ENCODE peak calls at places on chromosomes 3 and 15, in seven cellular contexts. K is endodermal cell; T is A549; P is naive thymus-derived CD4-positive, alpha-beta T cell; A is prostate gland; H is iPS DF 6.9; D is fibroblast of lung. S is an unnamed sample.

GRCh38 chr3:140953028-140953960 is 11.7 kb downstream of the SLC25A36 start:
- DNase-seq in D (peak; percentile 80), A (no peak), P (no peak), T (no peak), K (no peak), H (no peak), S (no peak)

GRCh38 chr3:129745253-129745652 is 138.8 kb upstream of the PLXND1 start:
- DNase-seq in A (no peak), P (no peak), H (no peak), T (no peak), K (no peak), D (peak; percentile 70), S (no peak)

GRCh38 chr15:57146394-57147140 is 228.1 kb downstream of the TCF12 start:
- DNase-seq in A (peak; percentile 37), K (no peak), T (peak; percentile 14), P (peak; percentile 16), H (no peak), D (peak; percentile 58), S (no peak)

GRCh38 chr3:63500196-63500595 is 152.3 kb upstream of the SNTN start:
- DNase-seq in T (no peak), K (no peak), H (no peak), D (no peak), P (no peak), A (no peak), S (no peak)

GRCh38 chr3:67737158-67737557 is 82.7 kb upstream of the SUCLG2 start:
- DNase-seq in P (no peak), D (no peak), H (no peak), T (no peak), A (no peak), K (no peak), S (no peak)

GRCh38 chr3:105014631-105015030 is 352.1 kb upstream of the ALCAM start:
- DNase-seq in K (no peak), P (no peak), T (no peak), H (no peak), A (no peak), D (peak; percentile 27), S (no peak)

GRCh38 chr3:130425484-130425883 is 80.0 kb downstream of the COL6A5 start:
- DNase-seq in P (no peak), D (no peak), A (no peak), K (no peak), T (no peak), H (no peak), S (no peak)

GRCh38 chr15:57387644-57388076 is 11.4 kb downstream of the CGNL1 start:
- DNase-seq in A (no peak), T (no peak), P (no peak), H (no peak), K (peak; percentile 81), D (no peak), S (no peak)

GRCh38 chr15:25059698-25060471 is 105.1 kb downstream of the SNRPN start:
- DNase-seq in K (peak; percentile 22), T (no peak), D (no peak), P (no peak), A (no peak), H (no peak), S (no peak)
- H3K9me3 ChIP-seq in K (peaks cover 100% of the 10 kb centered on the region), T (peaks cover 75% of the 10 kb centered on the region), D (peaks cover 46% of the 10 kb centered on the region), P (peaks cover 88% of the 10 kb centered on the region), A (peaks cover 11% of the 10 kb centered on the region), H (peaks cover 8% of the 10 kb centered on the region), S (peaks cover 94% of the 10 kb centered on the region)

GRCh38 chr15:76176487-76177085 is 116.8 kb downstream of the TMEM266 start:
- DNase-seq in A (no peak), P (no peak), T (no peak), K (no peak), H (no peak), D (no peak), S (no peak)

GRCh38 chr15:76179023-76179422 is 119.2 kb downstream of the TMEM266 start:
- DNase-seq in H (no peak), D (no peak), T (no peak), K (no peak), A (no peak), P (no peak), S (no peak)

GRCh38 chr15:76177491-76178040 is 117.8 kb downstream of the TMEM266 start:
- DNase-seq in H (no peak), P (no peak), D (peak; percentile 27), K (no peak), T (peak; percentile 52), A (no peak), S (peak; percentile 86)

GRCh38 chr15:76180321-76180720 is 120.5 kb downstream of the TMEM266 start:
- DNase-seq in D (no peak), K (no peak), P (no peak), T (no peak), H (no peak), A (no peak), S (no peak)

DNA sequence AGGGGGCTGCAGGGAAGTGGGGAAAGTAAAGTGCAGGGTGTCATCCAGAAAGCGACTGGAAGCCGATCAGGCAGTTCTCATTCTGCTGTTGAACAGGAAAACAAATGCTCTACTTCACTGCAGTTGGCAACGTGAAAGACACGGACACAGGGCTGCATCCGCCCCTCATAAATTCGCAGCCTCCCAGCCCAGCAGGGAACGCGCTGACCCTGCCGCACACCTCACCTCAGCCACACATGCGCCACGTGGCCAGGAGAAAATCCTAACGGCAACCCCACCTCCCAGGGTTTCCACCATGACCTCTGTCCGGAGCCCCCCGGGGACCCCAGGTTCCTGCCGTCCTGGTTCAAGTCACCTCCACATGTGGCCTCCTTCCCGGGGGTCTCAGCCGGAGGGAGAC is 118.5 kb downstream of the TMEM266 start:
- DNase-seq in H (no peak), D (no peak), K (no peak), P (no peak), T (no peak), A (peak; percentile 39), S (no peak)
- H3K4me3 ChIP-seq in H (no peak overlapping the region), D (no peak overlapping the region), K (no peak overlapping the region), P (no peak overlapping the region), T (no peak overlapping the region), A (no peak overlapping the region), S (no peak overlapping the region)

DNA sequence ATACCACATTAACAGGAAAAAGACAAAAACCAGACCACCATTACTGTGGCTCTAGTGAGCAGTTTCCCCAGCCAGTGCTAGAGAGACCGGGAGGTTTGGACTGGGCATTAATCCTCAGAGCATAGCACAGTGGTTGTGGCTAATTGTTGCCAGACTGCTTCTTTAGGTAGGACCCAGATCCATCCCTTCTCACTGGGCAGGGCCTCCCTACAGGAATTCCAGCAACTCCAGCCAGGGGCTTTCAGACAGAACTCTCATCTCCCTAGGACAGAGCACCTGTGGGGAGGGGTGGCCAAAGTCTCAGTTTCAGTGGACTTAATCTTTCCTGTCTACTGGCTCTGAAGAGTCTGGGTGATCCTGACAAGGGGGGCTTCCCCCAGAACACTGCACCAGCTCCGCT is 759.6 kb downstream of the SQOR start:
- DNase-seq in H (no peak), D (no peak), T (no peak), A (no peak), K (peak; percentile 44), P (no peak), S (no peak)
- H3K9me3 ChIP-seq in H (no peaks in the 10 kb centered on the region), D (no peaks in the 10 kb centered on the region), T (no peaks in the 10 kb centered on the region), A (no peaks in the 10 kb centered on the region), K (no peaks in the 10 kb centered on the region), P (no peaks in the 10 kb centered on the region), S (peaks cover 3% of the 10 kb centered on the region)

DNA sequence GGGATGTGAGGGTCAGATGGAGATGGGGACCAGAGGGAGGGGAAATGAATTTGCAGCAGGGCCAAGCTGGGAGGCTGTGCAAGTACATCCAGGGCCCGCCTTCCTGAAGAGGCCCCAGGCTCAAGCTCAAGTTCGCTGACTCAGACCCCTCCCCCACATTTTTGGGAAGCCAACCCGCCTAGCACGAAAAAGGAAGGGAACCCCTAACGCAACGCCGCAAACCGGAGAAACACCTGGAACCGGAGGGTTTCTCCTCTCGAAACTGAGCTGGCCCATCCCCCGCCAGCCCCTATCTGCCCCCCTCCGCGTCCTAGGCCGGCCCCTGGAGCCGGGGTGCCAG is 624 bp downstream of the AP3B2 start:
- DNase-seq in K (peak; percentile 88), D (peak; percentile 8), A (no peak), H (no peak), T (no peak), P (no peak), S (no peak)
- H3K4me3 ChIP-seq in K (peak overlapping the region; percentile 83), D (no peak overlapping the region), A (peak overlapping the region; percentile 58), H (peak overlapping the region; percentile 50), T (peak overlapping the region; percentile 82), P (peak overlapping the region; percentile 36), S (peak overlapping the region; percentile 36)

GRCh38 chr15:20358066-20358780 is 183.4 kb downstream of the GOLGA6L6 start:
- DNase-seq in H (no peak), K (no peak), D (no peak), P (no peak), A (no peak), T (no peak), S (peak; percentile 83)
- H3K9me3 ChIP-seq in H (peaks cover 42% of the 10 kb centered on the region), K (peaks cover 90% of the 10 kb centered on the region), D (peaks cover 9% of the 10 kb centered on the region), P (no peaks in the 10 kb centered on the region), A (no peaks in the 10 kb centered on the region), T (peaks cover 9% of the 10 kb centered on the region), S (peaks cover 2% of the 10 kb centered on the region)

DNA sequence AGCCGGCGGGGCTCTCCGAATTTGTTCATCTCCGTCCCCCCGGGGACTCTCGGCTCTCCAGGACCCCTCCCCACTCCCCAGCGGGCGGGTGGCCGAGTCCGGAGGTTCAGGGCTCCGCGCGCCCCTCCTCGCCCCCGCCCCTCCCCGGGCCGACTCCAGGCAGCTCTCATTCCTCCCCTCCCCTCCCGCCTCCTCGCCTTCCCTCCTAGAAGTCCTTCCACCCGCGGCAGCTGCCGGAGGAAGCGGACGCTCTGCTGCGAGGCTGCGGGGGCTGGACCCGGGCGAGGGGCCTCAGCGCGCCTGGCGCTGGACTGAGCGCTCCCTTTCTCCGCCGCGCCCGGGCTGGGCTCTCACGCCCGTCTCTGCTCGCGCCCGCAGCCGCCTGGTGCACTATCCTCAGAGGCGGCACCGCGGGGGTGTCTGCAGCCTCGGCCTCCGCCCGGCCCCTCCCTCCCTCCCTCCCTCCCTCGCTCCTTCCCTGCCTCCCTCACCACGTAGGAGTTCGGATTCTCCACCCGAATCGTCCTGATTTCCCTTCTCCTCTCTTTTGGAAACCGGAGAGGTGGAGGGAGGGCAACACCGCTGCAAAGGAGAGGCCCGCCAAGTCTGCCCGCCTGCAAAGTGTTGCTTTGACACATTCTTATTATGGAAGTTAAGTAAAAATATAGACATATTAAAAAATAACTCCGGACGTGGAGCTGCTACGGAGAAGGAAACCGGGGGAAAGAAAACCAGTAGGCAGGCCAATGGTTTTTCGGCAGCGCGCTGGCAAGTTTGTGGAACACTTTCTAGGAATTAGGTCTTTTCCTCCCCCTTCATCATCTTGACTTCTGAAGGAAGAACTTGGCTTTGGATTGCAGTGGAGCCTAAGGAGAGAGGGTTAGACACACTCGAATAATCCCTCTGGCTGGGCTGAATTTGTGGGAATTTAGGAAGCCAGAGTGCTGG is at the start of gene ROBO2:
- DNase-seq in T (no peak), P (no peak), A (no peak), K (peak; percentile 89), H (no peak), D (peak; percentile 33), S (peak; percentile 74)
- H3K4me3 ChIP-seq in T (peak within 1 kb of the TSS; percentile 29), P (no peak within 1 kb of the TSS), A (peak within 1 kb of the TSS; percentile 33), K (peak within 1 kb of the TSS; percentile 84), H (peak within 1 kb of the TSS; percentile 68), D (peak within 1 kb of the TSS; percentile 61), S (peak within 1 kb of the TSS; percentile 12)

DNA sequence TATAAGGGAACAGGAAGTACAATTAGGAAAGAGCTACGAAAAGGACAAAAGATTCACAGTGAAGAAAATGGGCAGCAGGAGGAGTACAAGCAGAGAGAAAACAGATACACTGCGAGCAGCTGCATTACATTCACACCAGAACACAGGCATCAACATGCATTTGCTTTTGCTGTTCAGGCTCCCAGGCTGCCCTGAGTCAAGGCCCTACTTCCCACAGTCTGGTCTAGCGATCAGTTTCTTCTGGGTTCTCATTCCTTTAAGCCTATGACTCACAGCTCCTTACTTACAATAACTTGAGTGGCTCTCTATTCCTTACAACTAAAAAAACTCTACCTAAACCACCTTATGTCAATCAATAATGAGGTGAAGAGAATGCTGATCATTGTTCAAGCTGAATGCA is 24.5 kb upstream of the ZNF445 start:
- DNase-seq in T (no peak), P (no peak), A (no peak), K (no peak), H (no peak), D (peak; percentile 29), S (no peak)
- H3K9me3 ChIP-seq in T (peaks cover 66% of the 10 kb centered on the region), P (peaks cover 32% of the 10 kb centered on the region), A (no peaks in the 10 kb centered on the region), K (peaks cover 65% of the 10 kb centered on the region), H (peaks cover 2% of the 10 kb centered on the region), D (no peaks in the 10 kb centered on the region), S (peaks cover 10% of the 10 kb centered on the region)